ENCODE peak calls at places on chromosomes 11 and 22, in six cellular contexts. N is H9, U is IMR-90, T is mesenchymal stem cell, B is mesendoderm, A is neuronal stem cell. P is an unnamed sample.

GRCh38 chr22:17483670-17484372 is 79.5 kb upstream of the SLC25A18 start:
- DNase-seq in B (no peak), N (no peak), A (no peak), T (peak; percentile 5), U (no peak), P (no peak)

GRCh38 chr11:16969010-16970004 is 44.9 kb downstream of the PLEKHA7 start:
- DNase-seq in B (peak; percentile 55), U (no peak), T (no peak), N (no peak), A (no peak), P (no peak)

GRCh38 chr22:41779889-41780505 is 20.5 kb upstream of the CCDC134 start:
- DNase-seq in T (no peak), N (no peak), B (no peak), A (no peak), U (no peak), P (no peak)

GRCh38 chr22:49508561-49508960 is 319.1 kb downstream of the BRD1 start:
- DNase-seq in U (no peak), B (no peak), N (no peak), A (no peak), T (no peak), P (no peak)

GRCh38 chr11:9752091-9752490 is 88.2 kb downstream of the SWAP70 start:
- DNase-seq in A (no peak), T (peak; percentile 55), B (no peak), U (peak; percentile 48), N (no peak), P (peak; percentile 27)

GRCh38 chr11:117837070-117837776 is 12.7 kb upstream of the FXYD2 start:
- DNase-seq in N (peak; percentile 23), U (no peak), B (peak; percentile 59), T (no peak), A (no peak), P (no peak)

GRCh38 chr11:57391546-57391945 is 1.1 kb upstream of the PRG2 start:
- DNase-seq in N (no peak), B (no peak), U (no peak), T (no peak), A (no peak), P (peak; percentile 92)

GRCh38 chr11:106533046-106533445 is 455.6 kb downstream of the AASDHPPT start:
- DNase-seq in B (no peak), U (no peak), A (no peak), N (no peak), T (no peak), P (no peak)

GRCh38 chr11:60159868-60160267 is 23.0 kb downstream of the MS4A6A start:
- DNase-seq in U (no peak), T (no peak), B (no peak), A (no peak), N (no peak), P (no peak)

GRCh38 chr11:13073119-13073981 is 64.2 kb downstream of the RASSF10 start:
- DNase-seq in B (no peak), U (peak; percentile 79), N (no peak), A (no peak), T (peak; percentile 57), P (peak; percentile 96)

GRCh38 chr11:67468056-67468455 is 995 bp downstream of the TMEM134 start:
- DNase-seq in A (no peak), N (no peak), U (no peak), T (no peak), B (no peak), P (no peak)

GRCh38 chr11:60128376-60128775 is 39.9 kb downstream of the MS4A2 start:
- DNase-seq in T (no peak), N (no peak), U (no peak), B (no peak), A (no peak), P (no peak)

DNA sequence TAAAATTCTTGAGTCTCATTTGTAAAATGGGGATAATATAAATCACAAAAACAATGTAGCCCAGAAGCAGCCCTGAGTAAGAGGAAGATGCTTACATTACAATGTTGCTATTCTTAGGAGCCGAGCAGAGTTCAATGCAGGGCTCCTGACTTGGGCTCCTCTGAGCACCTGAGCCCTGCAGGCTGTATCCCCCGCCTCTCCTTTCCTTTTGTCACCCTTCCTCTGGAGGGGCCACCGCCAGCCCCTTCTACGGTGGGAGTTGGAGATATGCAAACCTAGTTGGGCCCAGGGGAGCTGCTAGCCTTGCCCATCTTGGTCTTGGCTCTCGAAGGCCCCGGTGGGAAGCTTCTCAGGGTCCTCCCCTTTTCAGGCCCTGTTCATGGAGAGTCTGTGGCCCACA is 8.3 kb upstream of the CSNK1E start:
- DNase-seq in U (no peak), T (no peak), B (no peak), A (no peak), N (peak; percentile 92), P (no peak)
- H4K8ac ChIP-seq in U (no peak overlapping the region), T (no peak overlapping the region), B (no peak overlapping the region), A (no peak overlapping the region), N (no peak overlapping the region), P (no peak overlapping the region)

DNA sequence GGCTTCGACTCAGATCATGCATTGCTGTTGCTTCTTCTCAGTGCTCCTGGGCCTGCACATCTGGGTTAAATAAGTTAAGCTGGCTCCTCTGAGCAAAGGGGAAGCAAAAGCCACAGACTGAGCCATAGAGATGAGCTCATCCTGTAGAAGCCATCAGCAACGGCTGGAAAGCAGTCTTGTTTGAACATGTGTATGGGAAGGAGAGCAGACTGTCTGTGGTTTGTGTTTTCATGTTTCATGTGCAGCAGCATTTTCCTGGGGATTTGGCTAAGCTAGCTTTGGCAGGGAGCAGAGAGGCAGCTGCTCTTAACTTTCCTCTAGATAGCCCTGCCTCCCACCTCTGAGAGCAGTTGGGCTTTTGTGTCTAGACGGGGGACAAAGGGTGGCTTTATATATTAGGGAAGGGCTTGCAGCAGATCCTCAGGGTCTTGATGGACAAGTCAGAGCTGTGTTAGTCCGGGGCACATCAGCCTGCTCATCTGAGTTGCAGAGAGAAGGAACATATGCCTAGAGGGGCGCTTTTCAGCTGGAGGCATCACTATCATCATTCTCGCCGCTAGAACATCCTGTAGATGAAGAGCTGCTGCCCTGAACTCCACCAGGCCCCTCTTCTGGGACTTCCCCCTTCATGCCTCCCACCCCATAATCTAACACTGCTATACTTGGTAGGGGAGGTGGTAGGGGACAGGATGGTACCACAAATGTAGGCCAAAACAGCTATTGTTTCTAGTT is 14.9 kb downstream of the DCPS start:
- DNase-seq in U (peak; percentile 97), T (peak; percentile 90), B (no peak), N (no peak), A (no peak), P (no peak)
- H4K8ac ChIP-seq in U (peak overlapping the region; percentile 86), T (peak overlapping the region; percentile 77), B (no peak overlapping the region), N (no peak overlapping the region), A (no peak overlapping the region), P (peak overlapping the region; percentile 18)

GRCh38 chr11:34052036-34052607 is 591 bp downstream of the CAPRIN1 start:
- DNase-seq in B (peak; percentile 92), A (peak; percentile 88), N (peak; percentile 88), T (peak; percentile 86), U (peak; percentile 84), P (peak; percentile 77)

GRCh38 chr11:34051349-34052035 is at the start of gene CAPRIN1:
- DNase-seq in A (peak; percentile 89), N (peak; percentile 90), U (peak; percentile 83), T (peak; percentile 86), B (peak; percentile 97), P (peak; percentile 79)

GRCh38 chr11:34050967-34051348 is 573 bp upstream of the CAPRIN1 start:
- DNase-seq in B (no peak), A (no peak), U (peak; percentile 30), T (peak; percentile 71), N (no peak), P (no peak)

GRCh38 chr11:34053161-34053686 is 1.7 kb downstream of the CAPRIN1 start:
- DNase-seq in A (peak; percentile 54), T (peak; percentile 87), N (peak; percentile 55), U (peak; percentile 76), B (peak; percentile 84), P (no peak)

GRCh38 chr11:34052608-34053160 is 1.2 kb downstream of the CAPRIN1 start:
- DNase-seq in A (peak; percentile 15), T (peak; percentile 38), U (no peak), B (peak; percentile 44), N (no peak), P (no peak)
- H4K8ac ChIP-seq in A (no peak overlapping the region), T (peak overlapping the region; percentile 77), U (peak overlapping the region; percentile 81), B (peak overlapping the region; percentile 28), N (peak overlapping the region; percentile 97), P (peak overlapping the region; percentile 87)

GRCh38 chr22:46003271-46004091 is 26.5 kb upstream of the WNT7B start:
- DNase-seq in U (no peak), A (no peak), N (no peak), T (no peak), B (no peak), P (no peak)
- H4K8ac ChIP-seq in U (peak overlapping the region; percentile 91), A (no peak overlapping the region), N (no peak overlapping the region), T (peak overlapping the region; percentile 88), B (no peak overlapping the region), P (no peak overlapping the region)

GRCh38 chr11:68854273-68854958 is 12.7 kb upstream of the CPT1A start:
- DNase-seq in B (no peak), U (no peak), A (no peak), T (no peak), N (no peak), P (no peak)

GRCh38 chr11:68852628-68853027 is 10.9 kb upstream of the CPT1A start:
- DNase-seq in T (no peak), A (no peak), B (no peak), N (no peak), U (no peak), P (no peak)

GRCh38 chr11:68859123-68859522 is 17.4 kb upstream of the CPT1A start:
- DNase-seq in A (no peak), N (no peak), B (no peak), T (no peak), U (no peak), P (peak; percentile 83)

GRCh38 chr11:68857037-68857586 is 15.4 kb upstream of the CPT1A start:
- DNase-seq in B (no peak), U (no peak), T (peak; percentile 19), A (no peak), N (no peak), P (no peak)

DNA sequence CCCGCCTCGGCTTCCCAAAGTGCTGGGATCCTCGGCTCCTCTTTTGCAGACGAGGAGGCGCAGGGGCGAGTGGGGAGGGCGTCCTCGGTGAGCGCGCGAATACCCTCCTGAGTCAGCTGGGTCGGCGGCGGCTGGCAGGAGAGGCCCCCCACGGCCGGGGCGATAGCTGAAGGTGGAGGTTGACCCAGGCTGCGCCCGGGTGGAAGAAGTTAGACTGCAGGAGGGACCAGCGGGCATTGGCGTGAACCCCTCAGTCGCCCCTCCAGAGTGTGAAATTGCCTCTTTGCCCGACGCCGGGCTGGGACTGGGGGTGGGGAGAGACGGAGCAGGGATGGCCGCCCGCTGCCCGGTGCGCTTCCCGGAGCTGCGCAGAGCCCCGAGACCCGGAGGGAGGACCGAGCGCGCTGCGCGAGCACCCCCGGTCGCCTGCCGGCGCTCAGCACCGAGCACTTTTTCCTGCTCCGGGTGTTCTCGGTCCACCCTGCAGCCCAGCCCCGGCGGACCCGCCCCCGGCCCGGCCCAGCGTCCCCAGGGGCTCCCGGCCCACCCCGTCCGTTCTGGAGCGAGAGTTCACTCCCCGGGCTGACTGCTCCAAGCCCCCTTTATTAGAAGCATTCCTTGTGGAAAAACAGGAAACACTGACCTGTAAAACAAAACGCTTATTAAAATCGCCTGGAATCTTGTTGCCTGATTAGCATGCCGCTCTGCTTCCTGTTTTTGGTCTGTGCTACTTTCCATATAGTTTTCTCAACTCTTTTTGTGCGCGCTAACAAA is 13.7 kb upstream of the CPT1A start:
- DNase-seq in U (peak; percentile 55), A (no peak), N (peak; percentile 72), T (no peak), B (peak; percentile 68), P (peak; percentile 63)
- H4K8ac ChIP-seq in U (peak overlapping the region; percentile 69), A (no peak overlapping the region), N (no peak overlapping the region), T (peak overlapping the region; percentile 78), B (no peak overlapping the region), P (peak overlapping the region; percentile 8)

GRCh38 chr22:50604256-50604580 is 3.6 kb downstream of the MAPK8IP2 start:
- DNase-seq in A (no peak), N (peak; percentile 41), B (no peak), U (no peak), T (no peak), P (no peak)
- H4K8ac ChIP-seq in A (no peak overlapping the region), N (no peak overlapping the region), B (no peak overlapping the region), U (no peak overlapping the region), T (no peak overlapping the region), P (no peak overlapping the region)

P was measured in trophoblast cell.